ENCODE peak calls at places on chromosome 15, in five cellular contexts. X is mammary epithelial cell, A is thoracic aorta, C is adipocyte, T is endothelial cell of umbilical vein. D is an unnamed sample.
A peak's percentile ranks its signal among the peaks of the same experiment; 100 is the strongest.

GRCh38 chr15:59299919-59300617 is 72.6 kb downstream of the MYO1E start:
- DNase-seq in X (peak; percentile 97), A (peak; percentile 83), C (peak; percentile 93), T (peak; percentile 94), D (peak; percentile 97)

GRCh38 chr15:78695849-78696248 is 54.8 kb upstream of the CHRNB4 start:
- DNase-seq in X (no peak), A (no peak), C (no peak), T (no peak), D (no peak)

GRCh38 chr15:86073281-86073680 is 6.4 kb upstream of the AGBL1 start:
- DNase-seq in X (no peak), A (no peak), C (no peak), T (no peak), D (no peak)

GRCh38 chr15:59191855-59192237 is 14.8 kb upstream of the LDHAL6B start:
- DNase-seq in X (peak; percentile 98), A (no peak), C (peak; percentile 82), T (peak; percentile 75), D (peak; percentile 81)

GRCh38 chr15:58065011-58065444 is 483 bp downstream of the ALDH1A2 start:
- DNase-seq in X (no peak), A (no peak), C (no peak), T (peak; percentile 81), D (no peak)

GRCh38 chr15:90660195-90660995 is 56.8 kb upstream of the BLM start:
- DNase-seq in X (peak; percentile 98), A (peak; percentile 65), C (peak; percentile 91), T (no peak), D (peak; percentile 95)

GRCh38 chr15:31280037-31280830 is 46.4 kb upstream of the KLF13 start:
- DNase-seq in X (peak; percentile 31), A (no peak), C (no peak), T (no peak), D (peak; percentile 70)

GRCh38 chr15:58628206-58629057 is 121.1 kb downstream of the ADAM10 start:
- DNase-seq in X (peak; percentile 7), A (no peak), C (peak; percentile 46), T (peak; percentile 61), D (no peak)

GRCh38 chr15:33022629-33023028 is 171.9 kb downstream of the FMN1 start:
- DNase-seq in X (peak; percentile 77), A (no peak), C (peak; percentile 77), T (peak; percentile 80), D (peak; percentile 75)

GRCh38 chr15:101058735-101059134 is 139.6 kb downstream of the LRRK1 start:
- DNase-seq in X (no peak), A (no peak), C (no peak), T (no peak), D (no peak)

GRCh38 chr15:28456476-28457395 is 76.0 kb downstream of the GOLGA8G start:
- DNase-seq in X (no peak), A (no peak), C (no peak), T (no peak), D (no peak)

GRCh38 chr15:74171965-74172541 is 1.5 kb upstream of the ISLR start:
- DNase-seq in X (no peak), A (no peak), C (no peak), T (no peak), D (no peak)

GRCh38 chr15:70186152-70186551 is 88.4 kb upstream of the TLE3 start:
- DNase-seq in X (no peak), A (no peak), C (no peak), T (no peak), D (no peak)

GRCh38 chr15:57567909-57568308 is 23.8 kb upstream of the MYZAP start:
- DNase-seq in X (no peak), A (no peak), C (no peak), T (no peak), D (no peak)

GRCh38 chr15:85886345-85886935 is 91.7 kb upstream of the KLHL25 start:
- DNase-seq in X (no peak), A (no peak), C (no peak), T (no peak), D (no peak)

GRCh38 chr15:85458764-85459163 is 78.4 kb downstream of the AKAP13 start:
- DNase-seq in X (peak; percentile 70), A (no peak), C (no peak), T (peak; percentile 16), D (no peak)

GRCh38 chr15:51970132-51970817 is 1.3 kb downstream of the LEO1 start:
- DNase-seq in X (no peak), A (no peak), C (no peak), T (no peak), D (no peak)
- H3K4me3 ChIP-seq in X (peak overlapping the region; percentile 71), A (peak overlapping the region; percentile 79), C (peak overlapping the region; percentile 96), T (no peak overlapping the region), D (peak overlapping the region; percentile 75)

GRCh38 chr15:39587291-39587909 is 6.5 kb downstream of the THBS1 start:
- DNase-seq in X (no peak), A (no peak), C (peak; percentile 47), T (peak; percentile 74), D (no peak)

GRCh38 chr15:39589815-39590644 is 9.2 kb downstream of the THBS1 start:
- DNase-seq in X (no peak), A (no peak), C (peak; percentile 25), T (peak; percentile 66), D (no peak)

GRCh38 chr15:39587910-39588530 is 7.1 kb downstream of the THBS1 start:
- DNase-seq in X (peak; percentile 41), A (no peak), C (peak; percentile 30), T (peak; percentile 69), D (no peak)

GRCh38 chr15:39588531-39589192 is 7.8 kb downstream of the THBS1 start:
- DNase-seq in X (peak; percentile 24), A (no peak), C (peak; percentile 24), T (peak; percentile 66), D (no peak)

DNA sequence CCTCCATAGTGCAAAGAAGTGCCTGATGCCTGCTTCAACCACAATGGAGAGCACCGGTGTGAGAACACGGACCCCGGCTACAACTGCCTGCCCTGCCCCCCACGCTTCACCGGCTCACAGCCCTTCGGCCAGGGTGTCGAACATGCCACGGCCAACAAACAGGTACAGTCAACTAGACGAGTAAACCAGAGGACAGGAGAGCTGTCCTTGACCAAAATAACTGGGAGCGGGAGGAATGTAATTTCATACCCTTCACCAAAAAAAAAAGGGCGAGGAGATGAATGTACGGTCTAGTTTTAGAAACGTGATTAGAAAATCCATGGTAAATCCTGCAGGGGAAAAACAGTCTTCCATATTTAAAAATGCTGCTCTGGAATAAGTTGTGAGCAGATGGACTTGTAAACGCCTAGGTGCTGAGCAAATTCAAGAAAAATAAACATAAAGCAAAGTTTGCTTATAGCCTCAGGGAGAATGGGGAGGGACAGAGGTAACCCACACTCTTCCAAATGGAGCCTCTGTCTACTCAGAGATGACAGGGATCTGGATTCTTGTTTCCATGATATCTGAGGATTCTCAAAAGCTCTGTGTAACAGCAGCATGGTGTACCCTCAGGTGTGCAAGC is 8.4 kb downstream of the THBS1 start:
- DNase-seq in X (peak; percentile 26), A (no peak), C (no peak), T (no peak), D (no peak)
- H3K36me3 ChIP-seq in X (peaks cover 93% of the 10 kb centered on the region), A (peaks cover 14% of the 10 kb centered on the region), C (peaks cover 100% of the 10 kb centered on the region), T (peaks cover 94% of the 10 kb centered on the region), D (peaks cover 98% of the 10 kb centered on the region)

GRCh38 chr15:26628879-26629529 is 143.9 kb downstream of the GABRB3 start:
- DNase-seq in X (no peak), A (no peak), C (no peak), T (peak; percentile 1), D (peak; percentile 96)
- H3K9me3 ChIP-seq in X (peaks cover 44% of the 10 kb centered on the region), A (no peaks in the 10 kb centered on the region), C (no peaks in the 10 kb centered on the region), T (no peaks in the 10 kb centered on the region), D (no peaks in the 10 kb centered on the region)

DNA sequence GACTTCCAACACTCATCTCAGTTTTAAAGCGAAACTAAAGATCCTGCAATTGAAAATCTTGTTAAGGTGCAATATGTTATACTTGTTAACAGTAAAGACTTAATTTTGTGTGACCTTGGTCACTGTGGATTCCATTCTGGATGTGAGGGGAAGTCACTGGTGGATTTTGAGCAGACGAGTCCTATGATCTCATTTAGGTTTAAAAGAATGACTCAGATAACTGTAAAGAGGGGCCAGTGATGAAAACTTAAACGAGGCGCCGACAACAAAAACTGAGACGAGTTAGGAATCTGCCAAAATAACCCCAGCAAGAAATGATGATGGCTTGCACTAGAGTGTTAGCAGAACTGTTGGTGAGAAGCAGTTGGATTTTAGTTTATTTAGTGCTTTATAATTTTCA is 56.5 kb downstream of the LRRC28 start:
- DNase-seq in X (no peak), A (no peak), C (no peak), T (no peak), D (peak; percentile 9)
- H3K4me3 ChIP-seq in X (no peak overlapping the region), A (peak overlapping the region; percentile 54), C (no peak overlapping the region), T (no peak overlapping the region), D (peak overlapping the region; percentile 34)

GRCh38 chr15:34865531-34865930 is 70.2 kb upstream of the ACTC1 start:
- DNase-seq in X (no peak), A (no peak), C (no peak), T (no peak), D (no peak)
- H3K36me3 ChIP-seq in X (peaks cover 20% of the 10 kb centered on the region), A (peaks cover 9% of the 10 kb centered on the region), C (peaks cover 79% of the 10 kb centered on the region), T (peaks cover 8% of the 10 kb centered on the region), D (peaks cover 38% of the 10 kb centered on the region)

GRCh38 chr15:25237291-25237978 is 201.4 kb downstream of the UBE3A start:
- DNase-seq in X (no peak), A (no peak), C (no peak), T (no peak), D (no peak)

GRCh38 chr15:25234831-25235230 is 204.0 kb downstream of the UBE3A start:
- DNase-seq in X (no peak), A (no peak), C (no peak), T (no peak), D (no peak)

GRCh38 chr15:25235391-25235790 is 203.4 kb downstream of the UBE3A start:
- DNase-seq in X (no peak), A (no peak), C (no peak), T (no peak), D (no peak)

GRCh38 chr15:25236861-25237155 is 202.0 kb downstream of the UBE3A start:
- DNase-seq in X (no peak), A (no peak), C (no peak), T (no peak), D (no peak)

DNA sequence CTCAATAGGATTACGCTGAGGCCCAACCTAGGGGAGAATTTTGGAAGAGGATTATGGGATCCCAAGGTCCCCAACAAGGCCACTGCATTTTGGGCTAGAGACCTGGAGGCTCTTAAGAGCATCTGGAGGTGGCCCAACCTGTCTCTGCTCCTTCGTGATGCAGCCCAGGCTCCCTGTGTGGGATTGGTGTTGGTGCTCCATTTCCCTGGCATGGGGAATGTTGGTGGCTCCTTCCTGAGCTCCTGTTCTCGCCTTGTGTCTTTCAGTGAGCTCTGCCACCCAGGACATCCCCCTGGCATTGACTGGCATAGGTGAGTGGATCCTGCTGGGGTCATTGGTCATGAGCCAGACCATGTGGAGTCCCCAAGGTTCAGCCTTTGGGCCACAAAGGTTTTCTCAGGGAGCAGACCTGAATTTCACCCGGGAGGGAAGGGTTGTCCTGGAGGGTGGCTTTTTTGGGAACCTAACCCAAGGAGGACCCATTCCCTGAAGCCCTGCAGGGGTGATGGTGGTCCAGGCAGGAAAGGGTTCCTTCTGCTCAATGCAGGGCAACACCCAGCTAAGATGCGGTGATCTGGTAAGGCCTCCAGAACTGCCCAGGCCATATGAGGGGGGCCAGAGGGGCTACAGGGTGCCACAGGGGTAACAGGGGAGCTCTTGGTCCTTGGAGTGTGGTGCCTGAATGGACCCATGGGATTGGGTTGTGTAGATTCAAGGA is 202.5 kb downstream of the UBE3A start:
- DNase-seq in X (no peak), A (no peak), C (no peak), T (no peak), D (no peak)
- H3K9me3 ChIP-seq in X (peaks cover 71% of the 10 kb centered on the region), A (no peaks in the 10 kb centered on the region), C (no peaks in the 10 kb centered on the region), T (peaks cover 12% of the 10 kb centered on the region), D (no peaks in the 10 kb centered on the region)

GRCh38 chr15:89408512-89409183 is 74.0 kb upstream of the POLG start:
- DNase-seq in X (no peak), A (no peak), C (peak; percentile 12), T (peak; percentile 7), D (no peak)
- H3K4me3 ChIP-seq in X (no peak overlapping the region), A (peak overlapping the region; percentile 60), C (peak overlapping the region; percentile 67), T (no peak overlapping the region), D (no peak overlapping the region)

GRCh38 chr15:37058316-37058985 is 41.9 kb downstream of the MEIS2 start:
- DNase-seq in X (no peak), A (no peak), C (peak; percentile 12), T (peak; percentile 71), D (no peak)
- H3K36me3 ChIP-seq in X (no peaks in the 10 kb centered on the region), A (no peaks in the 10 kb centered on the region), C (peaks cover 22% of the 10 kb centered on the region), T (no peaks in the 10 kb centered on the region), D (no peaks in the 10 kb centered on the region)